ENCODE peak calls at places on chromosome 21, in four cellular contexts. One of them, this sample, is unnamed.

GRCh38 chr21:42847051-42847707 is 32.2 kb downstream of the WDR4 start:
- DNase-seq in stimulated activated CD4-positive, alpha-beta T cell treated with anti-CD3 and anti-CD28 coated beads, Interleukin-12 subunit alpha, Interleukin-12 subunit beta, amount 100 ng/mL, for 24 hours: no peak
- DNase-seq in NCI-H1105 treated with DMSO at 0.1 percent for 48 hours: no peak
- DNase-seq in activated CD4-positive, CD25-positive, alpha-beta regulatory T cell treated with anti-CD3 and anti-CD28 coated beads, Interleukin-2, amount 50 U/mL, for 72 hours: no peak
- DNase-seq in this sample: no peak

GRCh38 chr21:14493731-14494130 is 52.4 kb downstream of the SAMSN1 start:
- DNase-seq in activated CD4-positive, CD25-positive, alpha-beta regulatory T cell treated with anti-CD3 and anti-CD28 coated beads, Interleukin-2, amount 50 U/mL, for 72 hours: no peak
- DNase-seq in stimulated activated CD4-positive, alpha-beta T cell treated with anti-CD3 and anti-CD28 coated beads, Interleukin-12 subunit alpha, Interleukin-12 subunit beta, amount 100 ng/mL, for 24 hours: no peak
- DNase-seq in NCI-H1105 treated with DMSO at 0.1 percent for 48 hours: no peak
- DNase-seq in this sample: no peak

GRCh38 chr21:44920694-44921604 is at the start of gene ITGB2:
- DNase-seq in stimulated activated CD4-positive, alpha-beta T cell treated with anti-CD3 and anti-CD28 coated beads, Interleukin-12 subunit alpha, Interleukin-12 subunit beta, amount 100 ng/mL, for 24 hours: no peak
- DNase-seq in NCI-H1105 treated with DMSO at 0.1 percent for 48 hours: no peak
- DNase-seq in activated CD4-positive, CD25-positive, alpha-beta regulatory T cell treated with anti-CD3 and anti-CD28 coated beads, Interleukin-2, amount 50 U/mL, for 72 hours: peak
- DNase-seq in this sample: no peak

GRCh38 chr21:40215941-40216340 is 348.7 kb downstream of the PCP4 start:
- DNase-seq in stimulated activated CD4-positive, alpha-beta T cell treated with anti-CD3 and anti-CD28 coated beads, Interleukin-12 subunit alpha, Interleukin-12 subunit beta, amount 100 ng/mL, for 24 hours: no peak
- DNase-seq in NCI-H1105 treated with DMSO at 0.1 percent for 48 hours: peak
- DNase-seq in activated CD4-positive, CD25-positive, alpha-beta regulatory T cell treated with anti-CD3 and anti-CD28 coated beads, Interleukin-2, amount 50 U/mL, for 72 hours: no peak
- DNase-seq in this sample: no peak

GRCh38 chr21:46096596-46096981 is 1.3 kb upstream of the COL6A2 start:
- DNase-seq in NCI-H1105 treated with DMSO at 0.1 percent for 48 hours: no peak
- DNase-seq in stimulated activated CD4-positive, alpha-beta T cell treated with anti-CD3 and anti-CD28 coated beads, Interleukin-12 subunit alpha, Interleukin-12 subunit beta, amount 100 ng/mL, for 24 hours: no peak
- DNase-seq in activated CD4-positive, CD25-positive, alpha-beta regulatory T cell treated with anti-CD3 and anti-CD28 coated beads, Interleukin-2, amount 50 U/mL, for 72 hours: peak
- DNase-seq in this sample: no peak

GRCh38 chr21:26837539-26837938 is 7.7 kb downstream of the ADAMTS1 start:
- DNase-seq in activated CD4-positive, CD25-positive, alpha-beta regulatory T cell treated with anti-CD3 and anti-CD28 coated beads, Interleukin-2, amount 50 U/mL, for 72 hours: no peak
- DNase-seq in stimulated activated CD4-positive, alpha-beta T cell treated with anti-CD3 and anti-CD28 coated beads, Interleukin-12 subunit alpha, Interleukin-12 subunit beta, amount 100 ng/mL, for 24 hours: no peak
- DNase-seq in NCI-H1105 treated with DMSO at 0.1 percent for 48 hours: no peak
- DNase-seq in this sample: no peak

GRCh38 chr21:31132574-31133242 is 94.4 kb upstream of the KRTAP19-8 start:
- DNase-seq in stimulated activated CD4-positive, alpha-beta T cell treated with anti-CD3 and anti-CD28 coated beads, Interleukin-12 subunit alpha, Interleukin-12 subunit beta, amount 100 ng/mL, for 24 hours: peak
- DNase-seq in NCI-H1105 treated with DMSO at 0.1 percent for 48 hours: no peak
- DNase-seq in activated CD4-positive, CD25-positive, alpha-beta regulatory T cell treated with anti-CD3 and anti-CD28 coated beads, Interleukin-2, amount 50 U/mL, for 72 hours: no peak
- DNase-seq in this sample: peak

GRCh38 chr21:33266784-33267135 is 593 bp downstream of the IL10RB start:
- DNase-seq in activated CD4-positive, CD25-positive, alpha-beta regulatory T cell treated with anti-CD3 and anti-CD28 coated beads, Interleukin-2, amount 50 U/mL, for 72 hours: no peak
- DNase-seq in stimulated activated CD4-positive, alpha-beta T cell treated with anti-CD3 and anti-CD28 coated beads, Interleukin-12 subunit alpha, Interleukin-12 subunit beta, amount 100 ng/mL, for 24 hours: no peak
- DNase-seq in NCI-H1105 treated with DMSO at 0.1 percent for 48 hours: no peak
- DNase-seq in this sample: no peak

GRCh38 chr21:25963186-25963585 is 207.4 kb downstream of the APP start:
- DNase-seq in NCI-H1105 treated with DMSO at 0.1 percent for 48 hours: no peak
- DNase-seq in stimulated activated CD4-positive, alpha-beta T cell treated with anti-CD3 and anti-CD28 coated beads, Interleukin-12 subunit alpha, Interleukin-12 subunit beta, amount 100 ng/mL, for 24 hours: no peak
- DNase-seq in activated CD4-positive, CD25-positive, alpha-beta regulatory T cell treated with anti-CD3 and anti-CD28 coated beads, Interleukin-2, amount 50 U/mL, for 72 hours: no peak
- DNase-seq in this sample: no peak

GRCh38 chr21:36803801-36804452 is 105.0 kb downstream of the SIM2 start:
- DNase-seq in NCI-H1105 treated with DMSO at 0.1 percent for 48 hours: no peak
- DNase-seq in stimulated activated CD4-positive, alpha-beta T cell treated with anti-CD3 and anti-CD28 coated beads, Interleukin-12 subunit alpha, Interleukin-12 subunit beta, amount 100 ng/mL, for 24 hours: no peak
- DNase-seq in activated CD4-positive, CD25-positive, alpha-beta regulatory T cell treated with anti-CD3 and anti-CD28 coated beads, Interleukin-2, amount 50 U/mL, for 72 hours: no peak
- DNase-seq in this sample: no peak

GRCh38 chr21:37435120-37435519 is 68.5 kb downstream of the DYRK1A start:
- DNase-seq in NCI-H1105 treated with DMSO at 0.1 percent for 48 hours: peak
- DNase-seq in activated CD4-positive, CD25-positive, alpha-beta regulatory T cell treated with anti-CD3 and anti-CD28 coated beads, Interleukin-2, amount 50 U/mL, for 72 hours: no peak
- DNase-seq in stimulated activated CD4-positive, alpha-beta T cell treated with anti-CD3 and anti-CD28 coated beads, Interleukin-12 subunit alpha, Interleukin-12 subunit beta, amount 100 ng/mL, for 24 hours: no peak
- DNase-seq in this sample: no peak

GRCh38 chr21:45110873-45111624 is 36.7 kb downstream of the ADARB1 start:
- DNase-seq in stimulated activated CD4-positive, alpha-beta T cell treated with anti-CD3 and anti-CD28 coated beads, Interleukin-12 subunit alpha, Interleukin-12 subunit beta, amount 100 ng/mL, for 24 hours: no peak
- DNase-seq in activated CD4-positive, CD25-positive, alpha-beta regulatory T cell treated with anti-CD3 and anti-CD28 coated beads, Interleukin-2, amount 50 U/mL, for 72 hours: no peak
- DNase-seq in NCI-H1105 treated with DMSO at 0.1 percent for 48 hours: no peak
- DNase-seq in this sample: no peak

GRCh38 chr21:45511661-45512431 is 30.4 kb downstream of the SLC19A1 start:
- DNase-seq in activated CD4-positive, CD25-positive, alpha-beta regulatory T cell treated with anti-CD3 and anti-CD28 coated beads, Interleukin-2, amount 50 U/mL, for 72 hours: no peak
- DNase-seq in stimulated activated CD4-positive, alpha-beta T cell treated with anti-CD3 and anti-CD28 coated beads, Interleukin-12 subunit alpha, Interleukin-12 subunit beta, amount 100 ng/mL, for 24 hours: no peak
- DNase-seq in NCI-H1105 treated with DMSO at 0.1 percent for 48 hours: no peak
- DNase-seq in this sample: no peak

GRCh38 chr21:29182674-29183073 is 52.2 kb downstream of the MAP3K7CL start:
- DNase-seq in activated CD4-positive, CD25-positive, alpha-beta regulatory T cell treated with anti-CD3 and anti-CD28 coated beads, Interleukin-2, amount 50 U/mL, for 72 hours: no peak
- DNase-seq in stimulated activated CD4-positive, alpha-beta T cell treated with anti-CD3 and anti-CD28 coated beads, Interleukin-12 subunit alpha, Interleukin-12 subunit beta, amount 100 ng/mL, for 24 hours: no peak
- DNase-seq in NCI-H1105 treated with DMSO at 0.1 percent for 48 hours: no peak
- DNase-seq in this sample: no peak

GRCh38 chr21:45868488-45868887 is 113.1 kb upstream of the COL6A1 start:
- DNase-seq in NCI-H1105 treated with DMSO at 0.1 percent for 48 hours: no peak
- DNase-seq in stimulated activated CD4-positive, alpha-beta T cell treated with anti-CD3 and anti-CD28 coated beads, Interleukin-12 subunit alpha, Interleukin-12 subunit beta, amount 100 ng/mL, for 24 hours: no peak
- DNase-seq in activated CD4-positive, CD25-positive, alpha-beta regulatory T cell treated with anti-CD3 and anti-CD28 coated beads, Interleukin-2, amount 50 U/mL, for 72 hours: peak
- DNase-seq in this sample: no peak

GRCh38 chr21:31531967-31532366 is 127.5 kb upstream of the SOD1 start:
- DNase-seq in stimulated activated CD4-positive, alpha-beta T cell treated with anti-CD3 and anti-CD28 coated beads, Interleukin-12 subunit alpha, Interleukin-12 subunit beta, amount 100 ng/mL, for 24 hours: no peak
- DNase-seq in NCI-H1105 treated with DMSO at 0.1 percent for 48 hours: peak
- DNase-seq in activated CD4-positive, CD25-positive, alpha-beta regulatory T cell treated with anti-CD3 and anti-CD28 coated beads, Interleukin-2, amount 50 U/mL, for 72 hours: no peak
- DNase-seq in this sample: no peak

GRCh38 chr21:38825901-38826300 is 20.2 kb downstream of the ETS2 start:
- DNase-seq in stimulated activated CD4-positive, alpha-beta T cell treated with anti-CD3 and anti-CD28 coated beads, Interleukin-12 subunit alpha, Interleukin-12 subunit beta, amount 100 ng/mL, for 24 hours: no peak
- DNase-seq in NCI-H1105 treated with DMSO at 0.1 percent for 48 hours: no peak
- DNase-seq in activated CD4-positive, CD25-positive, alpha-beta regulatory T cell treated with anti-CD3 and anti-CD28 coated beads, Interleukin-2, amount 50 U/mL, for 72 hours: no peak
- DNase-seq in this sample: no peak

GRCh38 chr21:32611471-32611997 is 643 bp downstream of the CFAP298 start:
- DNase-seq in activated CD4-positive, CD25-positive, alpha-beta regulatory T cell treated with anti-CD3 and anti-CD28 coated beads, Interleukin-2, amount 50 U/mL, for 72 hours: peak
- DNase-seq in stimulated activated CD4-positive, alpha-beta T cell treated with anti-CD3 and anti-CD28 coated beads, Interleukin-12 subunit alpha, Interleukin-12 subunit beta, amount 100 ng/mL, for 24 hours: no peak
- DNase-seq in NCI-H1105 treated with DMSO at 0.1 percent for 48 hours: peak
- DNase-seq in this sample: peak